ENCODE peak calls at places on chromosomes 6 and 20, in nine cellular contexts. C is heart right ventricle, E is ovary, T is AG10803, M is mammary epithelial cell, O is astrocyte of the spinal cord, U is osteoblast, B is psoas muscle, S is fibroblast of lung. J is an unnamed sample.

GRCh38 chr6:56595490-56596122 is 47.1 kb downstream of the DST start:
- DNase-seq in C (no peak), E (peak; percentile 48), T (peak; percentile 68), M (peak; percentile 29), O (peak; percentile 46), U (peak; percentile 26), B (no peak), S (peak; percentile 45), J (peak; percentile 53)

GRCh38 chr20:17059465-17059864 is 167.4 kb upstream of the PCSK2 start:
- DNase-seq in C (no peak), E (no peak), T (peak; percentile 18), M (no peak), O (peak; percentile 0), U (no peak), B (no peak), S (no peak), J (no peak)

GRCh38 chr20:8854566-8854965 is 214.3 kb upstream of the PLCB4 start:
- DNase-seq in C (peak; percentile 47), E (peak; percentile 57), T (peak; percentile 82), M (no peak), O (peak; percentile 57), U (no peak), B (peak; percentile 45), S (peak; percentile 72), J (peak; percentile 60)

GRCh38 chr20:19738936-19739335 is 19.1 kb upstream of the RIN2 start:
- DNase-seq in C (no peak), E (no peak), T (no peak), M (peak; percentile 69), O (peak; percentile 9), U (no peak), B (no peak), S (no peak), J (no peak)

GRCh38 chr20:51457281-51457932 is 85.1 kb downstream of the NFATC2 start:
- DNase-seq in C (peak; percentile 44), E (peak; percentile 70), T (peak; percentile 73), M (peak; percentile 77), O (peak; percentile 92), U (peak; percentile 86), B (peak; percentile 69), S (peak; percentile 76), J (peak; percentile 57)

GRCh38 chr20:532530-532929 is 11.1 kb downstream of the CSNK2A1 start:
- DNase-seq in C (no peak), E (no peak), T (no peak), M (no peak), O (no peak), U (no peak), B (no peak), S (no peak), J (no peak)

GRCh38 chr20:48722002-48722731 is 105.6 kb downstream of the PREX1 start:
- DNase-seq in C (no peak), E (no peak), T (peak; percentile 81), M (no peak), O (peak; percentile 86), U (no peak), B (no peak), S (peak; percentile 71), J (peak; percentile 77)

GRCh38 chr20:34111057-34111711 is 859 bp downstream of the EIF2S2 start:
- DNase-seq in C (no peak), E (no peak), T (peak; percentile 81), M (peak; percentile 58), O (peak; percentile 52), U (peak; percentile 71), B (peak; percentile 29), S (peak; percentile 74), J (peak; percentile 92)

GRCh38 chr6:108780784-108781183 is 67.4 kb upstream of the ARMC2 start:
- DNase-seq in C (no peak), E (no peak), T (no peak), M (no peak), O (no peak), U (no peak), B (no peak), S (no peak), J (no peak)

GRCh38 chr6:87929843-87930288 is 117.8 kb upstream of the SPACA1 start:
- DNase-seq in C (peak; percentile 68), E (peak; percentile 70), T (peak; percentile 82), M (peak; percentile 67), O (peak; percentile 84), U (peak; percentile 85), B (peak; percentile 71), S (peak; percentile 82), J (peak; percentile 79)
- H3K4me3 ChIP-seq in C (no peak overlapping the region), E (no peak overlapping the region), T (peak overlapping the region; percentile 18), M (no peak overlapping the region), O (no peak overlapping the region), U (no peak overlapping the region), B (no peak overlapping the region), S (no peak overlapping the region), J (peak overlapping the region; percentile 13)

GRCh38 chr6:87473419-87473903 is 687 bp downstream of the SLC35A1 start:
- DNase-seq in C (peak; percentile 63), E (no peak), T (peak; percentile 42), M (peak; percentile 46), O (peak; percentile 29), U (peak; percentile 29), B (no peak), S (peak; percentile 47), J (peak; percentile 48)
- TF ChIP-seq CTCF in C (no peak), E (no peak), T (no peak), M (peak; percentile 0), O (peak; percentile 4), U (no peak), B (no peak), S (no peak), J (no peak)

DNA sequence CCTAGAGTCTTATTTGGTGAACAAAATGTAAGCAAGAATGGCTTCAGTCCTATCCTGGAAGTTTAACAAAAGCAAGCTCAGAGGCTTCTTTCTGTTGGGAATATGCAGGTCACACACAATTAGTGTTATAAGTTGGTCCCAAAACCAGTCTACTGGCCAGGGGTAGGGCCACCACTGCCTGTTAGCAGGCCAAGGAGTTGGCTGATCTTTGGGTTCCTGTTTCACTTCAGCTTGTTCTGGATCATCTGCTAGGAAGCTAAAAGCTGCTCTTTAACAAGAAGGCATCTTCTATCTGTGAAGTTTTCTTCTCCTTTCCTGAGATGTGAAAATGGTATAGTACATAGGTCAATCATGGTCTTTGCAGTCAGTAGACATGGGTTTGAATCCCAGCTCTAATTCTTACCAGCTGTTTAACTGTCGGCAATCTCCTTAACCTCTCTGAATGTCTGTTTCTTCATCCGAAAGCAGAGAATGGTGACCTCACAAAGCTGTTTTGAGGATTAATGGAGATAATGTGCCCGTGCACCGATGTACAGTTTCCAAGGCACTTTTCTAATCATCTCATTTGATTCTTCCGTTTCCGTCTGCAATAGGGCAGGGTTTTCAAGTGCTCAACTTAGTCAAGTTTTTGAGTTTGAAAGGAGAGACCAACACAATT is 271.2 kb upstream of the TAB2 start:
- DNase-seq in C (no peak), E (no peak), T (no peak), M (no peak), O (no peak), U (no peak), B (no peak), S (no peak), J (no peak)
- H3K4me3 ChIP-seq in C (no peak overlapping the region), E (no peak overlapping the region), T (no peak overlapping the region), M (no peak overlapping the region), O (no peak overlapping the region), U (no peak overlapping the region), B (no peak overlapping the region), S (no peak overlapping the region), J (no peak overlapping the region)

DNA sequence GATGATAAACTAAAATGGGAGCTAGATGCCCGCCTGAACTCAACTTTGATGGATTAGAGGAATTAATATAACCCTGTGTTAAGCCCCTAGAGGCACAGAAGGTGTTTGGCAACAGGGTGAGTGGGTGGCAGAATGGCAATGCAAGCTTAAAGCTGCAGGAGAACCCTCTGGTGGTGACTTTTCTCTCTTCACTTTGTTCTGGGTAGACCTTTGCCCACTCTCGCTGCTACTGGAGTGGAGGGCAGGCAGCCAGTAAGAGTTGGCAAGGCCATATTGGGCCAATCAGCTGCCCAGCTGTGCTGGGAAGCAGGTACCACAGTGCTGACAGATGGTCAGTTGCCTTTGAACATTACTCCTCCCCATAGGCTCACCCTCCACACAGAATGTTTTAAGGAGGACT is 468.2 kb downstream of the MMUT start:
- DNase-seq in C (no peak), E (no peak), T (no peak), M (no peak), O (no peak), U (no peak), B (no peak), S (no peak), J (no peak)
- TF ChIP-seq CTCF in C (no peak), E (no peak), T (no peak), M (peak; percentile 11), O (no peak), U (no peak), B (no peak), S (no peak), J (no peak)

GRCh38 chr6:147910254-147910653 is 401.8 kb downstream of the SAMD5 start:
- DNase-seq in C (no peak), E (no peak), T (no peak), M (no peak), O (no peak), U (peak; percentile 22), B (no peak), S (no peak), J (no peak)

GRCh38 chr6:147911686-147912085 is 403.2 kb downstream of the SAMD5 start:
- DNase-seq in C (no peak), E (no peak), T (no peak), M (no peak), O (no peak), U (no peak), B (no peak), S (no peak), J (no peak)

GRCh38 chr6:147906361-147906760 is 397.9 kb downstream of the SAMD5 start:
- DNase-seq in C (no peak), E (no peak), T (no peak), M (no peak), O (no peak), U (peak; percentile 5), B (no peak), S (no peak), J (no peak)

GRCh38 chr6:147905721-147906120 is 397.2 kb downstream of the SAMD5 start:
- DNase-seq in C (no peak), E (no peak), T (peak; percentile 6), M (no peak), O (no peak), U (no peak), B (no peak), S (no peak), J (no peak)

GRCh38 chr6:147909645-147910044 is 401.2 kb downstream of the SAMD5 start:
- DNase-seq in C (no peak), E (no peak), T (no peak), M (peak; percentile 32), O (no peak), U (peak; percentile 75), B (no peak), S (no peak), J (no peak)
- H3K4me3 ChIP-seq in C (no peak overlapping the region), E (no peak overlapping the region), T (no peak overlapping the region), M (no peak overlapping the region), O (no peak overlapping the region), U (no peak overlapping the region), B (no peak overlapping the region), S (no peak overlapping the region), J (no peak overlapping the region)